ENCODE peak calls at places on chromosome 16, in five cellular contexts. D is tibial nerve, L is tibial artery, U is breast epithelium, T is fibroblast of lung. X is an unnamed sample. For H3K9me3 and H3K4me1, the result is how much of the 10 kb centered on the place peaks cover.

GRCh38 chr16:9090101-9090959 is 1.1 kb upstream of the HAPSTR1 start:
- DNase-seq in D (peak), L (peak), U (no peak), T (peak), X (peak)

GRCh38 chr16:7615565-7615964 is 282.9 kb downstream of the RBFOX1 start:
- DNase-seq in D (no peak), L (no peak), U (no peak), T (no peak), X (no peak)

GRCh38 chr16:14486520-14487303 is 143.3 kb downstream of the PARN start:
- DNase-seq in D (peak), L (peak), U (peak), T (peak), X (peak)

GRCh38 chr16:54266363-54266955 is 20.1 kb downstream of the IRX3 start:
- DNase-seq in D (no peak), L (peak), U (no peak), T (no peak), X (no peak)

GRCh38 chr16:86983621-86984020 is 333.6 kb downstream of the C16orf95 start:
- DNase-seq in D (no peak), L (no peak), U (no peak), T (no peak), X (no peak)

GRCh38 chr16:12260647-12261262 is 284.2 kb downstream of the SNX29 start:
- DNase-seq in D (no peak), L (no peak), U (no peak), T (no peak), X (peak)

GRCh38 chr16:78551487-78552085 is 452.1 kb downstream of the WWOX start:
- DNase-seq in D (no peak), L (no peak), U (no peak), T (no peak), X (peak)

GRCh38 chr16:49594706-49595534 is 221.3 kb downstream of the C16orf78 start:
- DNase-seq in D (no peak), L (peak), U (no peak), T (no peak), X (peak)

GRCh38 chr16:27640277-27640600 is 90.3 kb downstream of the KATNIP start:
- DNase-seq in D (no peak), L (no peak), U (peak), T (peak), X (peak)

GRCh38 chr16:79997257-79997656 is 396.7 kb upstream of the MAF start:
- DNase-seq in D (no peak), L (no peak), U (no peak), T (peak), X (peak)

GRCh38 chr16:77825196-77825595 is 36.8 kb downstream of the VAT1L start:
- DNase-seq in D (no peak), L (no peak), U (no peak), T (no peak), X (no peak)

GRCh38 chr16:23768581-23768980 is 13.8 kb downstream of the CHP2 start:
- DNase-seq in D (no peak), L (no peak), U (no peak), T (no peak), X (peak)

GRCh38 chr16:918741-919657 is 51.8 kb downstream of the LMF1 start:
- DNase-seq in D (no peak), L (no peak), U (no peak), T (no peak), X (no peak)

GRCh38 chr16:918068-918467 is 52.7 kb downstream of the LMF1 start:
- DNase-seq in D (no peak), L (no peak), U (no peak), T (no peak), X (no peak)

GRCh38 chr16:921321-921905 is 49.4 kb downstream of the LMF1 start:
- DNase-seq in D (no peak), L (no peak), U (no peak), T (no peak), X (no peak)

GRCh38 chr16:920722-921121 is 50.1 kb downstream of the LMF1 start:
- DNase-seq in D (peak), L (no peak), U (peak), T (no peak), X (no peak)

GRCh38 chr16:919658-920631 is 50.8 kb downstream of the LMF1 start:
- DNase-seq in D (no peak), L (no peak), U (no peak), T (no peak), X (no peak)
- H3K9me3 ChIP-seq in D (under half), L (under half), U (under half), T (under half), X (under half)

GRCh38 chr16:88528902-88529318 is 41.3 kb upstream of the ZC3H18 start:
- DNase-seq in D (no peak), L (no peak), U (no peak), T (no peak), X (no peak)
- H3K4me1 ChIP-seq in D (half or more), L (under half), U (under half), T (under half), X (under half)

GRCh38 chr16:35314298-35314697 is 1854.9 kb downstream of the TP53TG3F start:
- DNase-seq in D (no peak), L (no peak), U (no peak), T (no peak), X (no peak)
- H3K9me3 ChIP-seq in D (under half), L (under half), U (under half), T (under half), X (half or more)

GRCh38 chr16:11078812-11079459 is 134.6 kb downstream of the CLEC16A start:
- DNase-seq in D (peak), L (peak), U (peak), T (peak), X (no peak)
- H3K4me1 ChIP-seq in D (under half), L (under half), U (under half), T (under half), X (under half)

X was measured in endodermal cell.